ENCODE peak calls at places on chromosomes 2 and 18, in seven cellular contexts. P is CD4-positive, CD25-positive, alpha-beta regulatory T cell; N is HFFc6; M is PC-3; L is kidney; Z is EL; E is suprapubic skin. J is an unnamed sample.
A peak's percentile ranks its signal among the peaks of the same experiment; 100 is the strongest.

GRCh38 chr18:11146947-11147345 is 2.4 kb downstream of the PIEZO2 start:
- DNase-seq in P (no peak), N (no peak), M (no peak), L (no peak), Z (no peak), E (no peak), J (no peak)

GRCh38 chr2:136787970-136788369 is 22.6 kb downstream of the THSD7B start:
- DNase-seq in P (no peak), N (no peak), M (no peak), L (no peak), Z (no peak), E (no peak), J (no peak)

GRCh38 chr2:7962191-7962590 is 719.7 kb upstream of the ID2 start:
- DNase-seq in P (no peak), N (no peak), M (no peak), L (no peak), Z (no peak), E (no peak), J (no peak)

GRCh38 chr2:20179755-20180594 is 45.0 kb downstream of the SDC1 start:
- DNase-seq in P (no peak), N (no peak), M (peak; percentile 78), L (peak; percentile 95), Z (no peak), E (peak; percentile 67), J (no peak)

GRCh38 chr2:186848873-186849578 is at the start of gene ZSWIM2:
- DNase-seq in P (peak; percentile 14), N (peak; percentile 77), M (no peak), L (peak; percentile 84), Z (peak; percentile 87), E (peak; percentile 75), J (peak; percentile 8)

GRCh38 chr18:26655614-26656400 is 107.5 kb upstream of the KCTD1 start:
- DNase-seq in P (peak; percentile 6), N (peak; percentile 5), M (peak; percentile 59), L (peak; percentile 87), Z (peak; percentile 42), E (peak; percentile 67), J (no peak)

GRCh38 chr2:176562359-176563043 is 293.3 kb downstream of the MTX2 start:
- DNase-seq in P (no peak), N (peak; percentile 47), M (peak; percentile 73), L (no peak), Z (peak; percentile 67), E (no peak), J (no peak)

GRCh38 chr2:63057249-63058148 is 6.9 kb downstream of the OTX1 start:
- DNase-seq in P (no peak), N (no peak), M (no peak), L (no peak), Z (no peak), E (no peak), J (no peak)

GRCh38 chr2:96800762-96801463 is 15.2 kb upstream of the CNNM3 start:
- DNase-seq in P (peak; percentile 69), N (peak; percentile 27), M (peak; percentile 75), L (peak; percentile 88), Z (peak; percentile 27), E (peak; percentile 78), J (peak; percentile 69)

GRCh38 chr2:156779416-156780117 is 343.4 kb downstream of the GPD2 start:
- DNase-seq in P (no peak), N (no peak), M (peak; percentile 55), L (no peak), Z (no peak), E (no peak), J (no peak)

GRCh38 chr2:3108105-3108504 is 269.5 kb downstream of the EIPR1 start:
- DNase-seq in P (no peak), N (no peak), M (no peak), L (peak; percentile 56), Z (no peak), E (no peak), J (no peak)

GRCh38 chr2:45045706-45046105 is 36.5 kb upstream of the SIX2 start:
- DNase-seq in P (no peak), N (no peak), M (no peak), L (no peak), Z (peak; percentile 59), E (no peak), J (no peak)

GRCh38 chr2:54212456-54212855 is 43.6 kb downstream of the TSPYL6 start:
- DNase-seq in P (no peak), N (peak; percentile 91), M (peak; percentile 60), L (no peak), Z (peak; percentile 95), E (no peak), J (no peak)

GRCh38 chr2:36277146-36277808 is 78.3 kb upstream of the CRIM1 start:
- DNase-seq in P (peak; percentile 5), N (peak; percentile 88), M (peak; percentile 90), L (no peak), Z (peak; percentile 88), E (no peak), J (no peak)

GRCh38 chr18:9792565-9793226 is 84.6 kb downstream of the RAB31 start:
- DNase-seq in P (peak; percentile 44), N (no peak), M (peak; percentile 33), L (no peak), Z (no peak), E (no peak), J (peak; percentile 43)

GRCh38 chr2:241109210-241110088 is 7.4 kb upstream of the MTERF4 start:
- DNase-seq in P (peak; percentile 41), N (no peak), M (no peak), L (no peak), Z (no peak), E (no peak), J (no peak)

GRCh38 chr2:39996653-39997080 is 217.6 kb upstream of the THUMPD2 start:
- DNase-seq in P (peak; percentile 24), N (peak; percentile 71), M (peak; percentile 85), L (no peak), Z (peak; percentile 75), E (no peak), J (no peak)

GRCh38 chr2:88874063-88874657 is 182.7 kb downstream of the RPIA start:
- DNase-seq in P (peak; percentile 71), N (peak; percentile 48), M (peak; percentile 76), L (no peak), Z (peak; percentile 48), E (no peak), J (no peak)

GRCh38 chr2:232568161-232568560 is 17.7 kb downstream of the EIF4E2 start:
- DNase-seq in P (no peak), N (peak; percentile 91), M (peak; percentile 83), L (no peak), Z (peak; percentile 87), E (no peak), J (no peak)

GRCh38 chr2:160252278-160252887 is 52.3 kb upstream of the ITGB6 start:
- DNase-seq in P (peak; percentile 23), N (peak; percentile 30), M (peak; percentile 75), L (no peak), Z (peak; percentile 41), E (no peak), J (peak; percentile 23)

GRCh38 chr2:180730976-180731375 is 249.4 kb upstream of the UBE2E3 start:
- DNase-seq in P (no peak), N (no peak), M (peak; percentile 94), L (no peak), Z (peak; percentile 30), E (no peak), J (no peak)

J was measured in B cell.